ENCODE peak calls at places on chromosomes 1 and 21, in eight cellular contexts. R, Y, H, J, V, I, C and X are unnamed samples.

GRCh38 chr1:204853446-204853845 is 17.2 kb upstream of the NFASC start:
- DNase-seq in R (no peak), Y (no peak), H (no peak), J (no peak), V (no peak), I (no peak), C (no peak), X (no peak)

GRCh38 chr1:107900083-107900945 is 64.7 kb downstream of the VAV3 start:
- DNase-seq in R (no peak), Y (no peak), H (no peak), J (peak), V (no peak), I (no peak), C (no peak), X (no peak)

GRCh38 chr21:36260030-36260787 is 59.8 kb upstream of the MORC3 start:
- DNase-seq in R (peak), Y (no peak), H (no peak), J (peak), V (peak), I (no peak), C (peak), X (peak)

GRCh38 chr1:47638240-47638639 is 200.4 kb downstream of the FOXD2 start:
- DNase-seq in R (no peak), Y (no peak), H (no peak), J (no peak), V (no peak), I (no peak), C (no peak), X (no peak)

GRCh38 chr1:150564051-150564991 is 15.1 kb downstream of the MCL1 start:
- DNase-seq in R (peak), Y (no peak), H (no peak), J (no peak), V (peak), I (no peak), C (no peak), X (no peak)

GRCh38 chr1:153789478-153790148 is 14.4 kb downstream of the SLC27A3 start:
- DNase-seq in R (peak), Y (peak), H (peak), J (no peak), V (no peak), I (no peak), C (peak), X (no peak)

GRCh38 chr1:247487057-247487456 is 29.2 kb upstream of the OR2B11 start:
- DNase-seq in R (peak), Y (no peak), H (no peak), J (no peak), V (peak), I (no peak), C (peak), X (peak)

GRCh38 chr1:84745857-84746256 is 55.6 kb upstream of the SSX2IP start:
- DNase-seq in R (no peak), Y (no peak), H (no peak), J (no peak), V (no peak), I (no peak), C (no peak), X (no peak)

GRCh38 chr21:32499249-32500055 is 85.9 kb downstream of the TCP10L start:
- DNase-seq in R (no peak), Y (no peak), H (no peak), J (peak), V (peak), I (no peak), C (no peak), X (peak)
- TF ChIP-seq CTCF in R (no peak), Y (no peak), H (no peak), J (peak), V (no peak), I (peak), C (no peak), X (no peak)

GRCh38 chr1:30104551-30104950 is 618.8 kb downstream of the MATN1 start:
- DNase-seq in R (no peak), Y (no peak), H (no peak), J (no peak), V (no peak), I (no peak), C (no peak), X (no peak)

GRCh38 chr1:30106125-30106524 is 617.3 kb downstream of the MATN1 start:
- DNase-seq in R (peak), Y (no peak), H (peak), J (peak), V (peak), I (no peak), C (peak), X (peak)

GRCh38 chr1:30111431-30111830 is 612.0 kb downstream of the MATN1 start:
- DNase-seq in R (peak), Y (peak), H (peak), J (peak), V (peak), I (no peak), C (peak), X (peak)

GRCh38 chr1:30110826-30111225 is 612.6 kb downstream of the MATN1 start:
- DNase-seq in R (no peak), Y (no peak), H (no peak), J (no peak), V (no peak), I (no peak), C (no peak), X (no peak)

GRCh38 chr1:30109853-30110252 is 613.5 kb downstream of the MATN1 start:
- DNase-seq in R (no peak), Y (peak), H (no peak), J (peak), V (peak), I (no peak), C (no peak), X (peak)
- TF ChIP-seq CTCF in R (no peak), Y (no peak), H (no peak), J (no peak), V (no peak), I (no peak), C (no peak), X (no peak)

GRCh38 chr1:53455592-53455991 is 3.6 kb upstream of the DMRTB1 start:
- DNase-seq in R (no peak), Y (no peak), H (no peak), J (no peak), V (no peak), I (no peak), C (no peak), X (no peak)
- TF ChIP-seq CTCF in R (no peak), Y (no peak), H (no peak), J (no peak), V (no peak), I (no peak), C (no peak), X (no peak)

GRCh38 chr1:42737257-42737656 is 2.8 kb downstream of the CLDN19 start:
- DNase-seq in R (no peak), Y (no peak), H (peak), J (no peak), V (no peak), I (no peak), C (no peak), X (no peak)
- TF ChIP-seq CTCF in R (no peak), Y (no peak), H (no peak), J (peak), V (no peak), I (peak), C (no peak), X (peak)

GRCh38 chr1:228226141-228226874 is 18.5 kb downstream of the OBSCN start:
- DNase-seq in R (no peak), Y (no peak), H (no peak), J (no peak), V (no peak), I (no peak), C (no peak), X (no peak)

GRCh38 chr1:228226956-228227791 is 19.3 kb downstream of the OBSCN start:
- DNase-seq in R (no peak), Y (no peak), H (peak), J (peak), V (peak), I (no peak), C (no peak), X (peak)

GRCh38 chr1:228224198-228225164 is 16.6 kb downstream of the OBSCN start:
- DNase-seq in R (no peak), Y (no peak), H (no peak), J (no peak), V (no peak), I (no peak), C (no peak), X (no peak)

GRCh38 chr1:228225740-228226139 is 17.9 kb downstream of the OBSCN start:
- DNase-seq in R (no peak), Y (no peak), H (no peak), J (no peak), V (no peak), I (no peak), C (no peak), X (no peak)

DNA sequence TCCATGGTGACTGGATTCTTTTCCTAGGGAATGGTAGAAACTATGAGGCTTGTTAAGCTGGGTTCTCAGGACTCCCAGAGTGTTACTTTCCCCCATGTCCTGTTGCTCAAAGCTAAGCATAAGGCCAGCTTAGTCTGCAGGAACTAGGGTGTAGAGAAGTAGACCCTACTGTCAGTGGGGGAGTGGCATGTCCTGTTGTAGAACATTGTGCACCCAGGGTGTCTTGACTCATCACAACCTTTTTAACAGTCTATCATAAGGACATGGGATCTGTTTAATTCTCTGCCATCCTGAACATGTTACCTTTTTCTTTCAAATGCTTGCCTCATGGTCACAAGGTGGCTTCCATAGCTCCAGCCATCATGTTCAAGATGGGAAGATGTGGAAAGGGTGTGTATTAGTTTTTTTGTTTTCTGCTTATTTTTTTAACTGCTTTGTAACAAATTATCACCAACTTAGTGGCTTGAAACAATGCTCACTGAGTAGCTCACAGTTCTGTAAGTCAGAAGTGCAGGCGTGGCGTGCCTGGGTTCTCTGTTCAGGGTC is 17.4 kb downstream of the OBSCN start:
- DNase-seq in R (no peak), Y (no peak), H (no peak), J (no peak), V (no peak), I (no peak), C (no peak), X (no peak)
- TF ChIP-seq CTCF in R (no peak), Y (no peak), H (no peak), J (no peak), V (no peak), I (no peak), C (no peak), X (no peak)

GRCh38 chr1:109838838-109839240 is 71.8 kb upstream of the CSF1 start:
- DNase-seq in R (no peak), Y (no peak), H (no peak), J (peak), V (peak), I (no peak), C (no peak), X (peak)
- TF ChIP-seq CTCF in R (no peak), Y (no peak), H (no peak), J (no peak), V (peak), I (no peak), C (peak), X (peak)

GRCh38 chr1:51561702-51562101 is 42.6 kb upstream of the EPS15 start:
- DNase-seq in R (no peak), Y (no peak), H (no peak), J (no peak), V (no peak), I (no peak), C (no peak), X (no peak)
- TF ChIP-seq CTCF in R (no peak), Y (no peak), H (no peak), J (no peak), V (no peak), I (no peak), C (no peak), X (no peak)

GRCh38 chr21:45618287-45618686 is 25.2 kb upstream of the PCBP3 start:
- DNase-seq in R (no peak), Y (no peak), H (no peak), J (peak), V (peak), I (no peak), C (no peak), X (no peak)

GRCh38 chr21:45618846-45619485 is 24.6 kb upstream of the PCBP3 start:
- DNase-seq in R (no peak), Y (no peak), H (no peak), J (peak), V (peak), I (no peak), C (no peak), X (no peak)

GRCh38 chr21:45620201-45620600 is 23.3 kb upstream of the PCBP3 start:
- DNase-seq in R (no peak), Y (no peak), H (no peak), J (no peak), V (no peak), I (no peak), C (no peak), X (no peak)

GRCh38 chr21:45615145-45615711 is 28.3 kb upstream of the PCBP3 start:
- DNase-seq in R (peak), Y (no peak), H (peak), J (peak), V (peak), I (no peak), C (no peak), X (no peak)

GRCh38 chr21:45617021-45617930 is 26.2 kb upstream of the PCBP3 start:
- DNase-seq in R (no peak), Y (no peak), H (no peak), J (no peak), V (no peak), I (no peak), C (peak), X (no peak)
- TF ChIP-seq CTCF in R (no peak), Y (no peak), H (no peak), J (no peak), V (no peak), I (no peak), C (no peak), X (no peak)